ENCODE peak calls at places on chromosomes 13 and 19, in four cellular contexts. T, Z, Y and I are unnamed samples.

GRCh38 chr13:40315416-40316064 is 350.9 kb downstream of the FOXO1 start:
- DNase-seq in Z (no peak), T (no peak), Y (no peak), I (peak; percentile 11)

GRCh38 chr19:42433503-42434260 is 6.5 kb upstream of the LIPE start:
- DNase-seq in T (peak; percentile 78), Y (no peak), Z (peak; percentile 14), I (peak; percentile 82)

GRCh38 chr13:25371608-25372274 is at the start of gene ATP8A2:
- DNase-seq in Y (no peak), T (peak; percentile 40), Z (no peak), I (peak; percentile 8)

GRCh38 chr19:41219924-41220567 is 1.0 kb downstream of the AXL start:
- DNase-seq in Z (peak; percentile 67), T (no peak), Y (no peak), I (peak; percentile 68)

GRCh38 chr13:45269204-45269603 is 68.4 kb upstream of the KCTD4 start:
- DNase-seq in Y (no peak), Z (peak; percentile 20), T (no peak), I (peak; percentile 30)

GRCh38 chr13:30895773-30896172 is 10.3 kb upstream of the MEDAG start:
- DNase-seq in T (no peak), Z (peak; percentile 92), Y (no peak), I (peak; percentile 83)

GRCh38 chr13:76667551-76667950 is 218.7 kb downstream of the KCTD12 start:
- DNase-seq in T (no peak), Z (peak; percentile 77), Y (no peak), I (peak; percentile 19)

GRCh38 chr19:17953316-17953801 is 13.5 kb upstream of the KCNN1 start:
- DNase-seq in T (peak; percentile 27), Y (no peak), Z (no peak), I (no peak)

GRCh38 chr19:56217039-56217949 is 15.2 kb downstream of the ZSCAN5C start:
- DNase-seq in T (peak; percentile 69), Y (peak; percentile 27), Z (peak; percentile 4), I (peak; percentile 74)

GRCh38 chr19:12800873-12801465 is 631 bp downstream of the PRDX2 start:
- DNase-seq in T (peak; percentile 45), Z (no peak), Y (no peak), I (no peak)

GRCh38 chr19:38721977-38722773 is 22.1 kb downstream of the CAPN12 start:
- DNase-seq in Y (no peak), Z (no peak), T (no peak), I (no peak)

GRCh38 chr13:39484506-39485313 is 118.3 kb downstream of the LHFPL6 start:
- DNase-seq in T (no peak), Y (no peak), Z (peak; percentile 77), I (peak; percentile 38)

GRCh38 chr13:40221460-40222201 is 444.8 kb downstream of the FOXO1 start:
- DNase-seq in Y (no peak), T (no peak), Z (no peak), I (no peak)

GRCh38 chr19:33199441-33200265 is 5.5 kb downstream of the LRP3 start:
- DNase-seq in Y (no peak), T (no peak), Z (no peak), I (peak; percentile 13)

GRCh38 chr13:65940720-65941119 is 1289.4 kb downstream of the PCDH9 start:
- DNase-seq in T (no peak), Z (no peak), Y (no peak), I (no peak)

GRCh38 chr13:33547035-33547434 is 261.5 kb upstream of the STARD13 start:
- DNase-seq in Y (no peak), Z (no peak), T (no peak), I (no peak)

GRCh38 chr13:93226623-93227279 is at the start of gene GPC6:
- DNase-seq in T (peak; percentile 61), Z (peak; percentile 95), Y (no peak), I (peak; percentile 96)

GRCh38 chr13:66547685-66548084 is 682.5 kb downstream of the PCDH9 start:
- DNase-seq in Z (no peak), T (no peak), Y (no peak), I (no peak)

GRCh38 chr19:7970716-7971448 is 27.4 kb upstream of the TIMM44 start:
- DNase-seq in T (peak; percentile 84), Y (peak; percentile 34), Z (peak; percentile 28), I (peak; percentile 83)

GRCh38 chr13:23621316-23621645 is 51.1 kb downstream of the TNFRSF19 start:
- DNase-seq in Z (peak; percentile 96), Y (no peak), T (no peak), I (peak; percentile 92)

GRCh38 chr13:20394506-20394905 is 131.2 kb downstream of the CRYL1 start:
- DNase-seq in Z (no peak), Y (no peak), T (no peak), I (no peak)

GRCh38 chr19:58123354-58123753 is 25.3 kb upstream of the ZSCAN18 start:
- DNase-seq in Z (no peak), Y (no peak), T (no peak), I (peak; percentile 52)

GRCh38 chr19:43662487-43662886 is 7.5 kb downstream of the PLAUR start:
- DNase-seq in T (peak; percentile 34), Y (no peak), Z (no peak), I (peak; percentile 42)

GRCh38 chr19:13208131-13208963 is 58.1 kb downstream of the IER2 start:
- DNase-seq in Y (no peak), T (no peak), Z (peak; percentile 76), I (no peak)

GRCh38 chr19:57067440-57067839 is 52.3 kb upstream of the USP29 start:
- DNase-seq in T (no peak), Z (no peak), Y (no peak), I (no peak)

GRCh38 chr13:40096357-40096911 is 441.0 kb downstream of the COG6 start:
- DNase-seq in Z (no peak), Y (no peak), T (no peak), I (no peak)

GRCh38 chr13:46908511-46908910 is 11.7 kb upstream of the HTR2A start:
- DNase-seq in Y (no peak), T (no peak), Z (peak; percentile 19), I (no peak)

GRCh38 chr19:10858204-10858828 is 10.1 kb downstream of the C19orf38 start:
- DNase-seq in T (no peak), Z (no peak), Y (no peak), I (peak; percentile 60)

GRCh38 chr13:81480634-81481033 is 1139.7 kb upstream of the SPRY2 start:
- DNase-seq in T (no peak), Y (no peak), Z (no peak), I (no peak)

GRCh38 chr19:15104003-15104402 is 3.2 kb upstream of the SYDE1 start:
- DNase-seq in Z (no peak), T (no peak), Y (no peak), I (no peak)

GRCh38 chr13:21691500-21691899 is 20.6 kb downstream of the FGF9 start:
- DNase-seq in Z (no peak), Y (no peak), T (no peak), I (no peak)

GRCh38 chr13:21691928-21692327 is 21.1 kb downstream of the FGF9 start:
- DNase-seq in Z (no peak), T (no peak), Y (no peak), I (no peak)

GRCh38 chr13:21688056-21688455 is 17.2 kb downstream of the FGF9 start:
- DNase-seq in Z (no peak), Y (no peak), T (no peak), I (no peak)

GRCh38 chr13:21689097-21689496 is 18.2 kb downstream of the FGF9 start:
- DNase-seq in T (no peak), Y (no peak), Z (no peak), I (no peak)

DNA sequence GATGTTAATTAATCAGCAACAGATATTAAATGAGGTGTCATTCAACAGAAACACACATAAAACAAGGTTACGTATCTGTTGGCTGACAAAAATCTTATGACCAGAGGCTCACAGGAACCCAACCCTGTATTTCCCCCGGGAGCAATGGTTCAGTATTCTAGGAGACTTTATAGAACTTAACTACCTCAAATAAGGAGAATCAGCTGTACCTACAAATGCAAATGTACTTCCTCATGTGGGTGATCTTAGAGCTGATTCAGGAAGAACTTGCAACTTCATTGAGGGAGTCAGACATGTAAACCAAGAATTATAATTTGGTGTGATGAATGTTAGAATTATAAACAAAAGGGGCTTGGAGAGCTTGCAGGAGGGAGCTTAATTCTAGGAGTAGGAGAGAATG is 20.1 kb downstream of the FGF9 start:
- DNase-seq in T (no peak), Z (no peak), Y (no peak), I (no peak)
- H4K5ac ChIP-seq in T (no peak overlapping the region), Z (no peak overlapping the region), Y (no peak overlapping the region), I (no peak overlapping the region)

GRCh38 chr13:113158946-113159345 is 498 bp downstream of the PROZ start:
- DNase-seq in Y (no peak), Z (no peak), T (peak; percentile 34), I (no peak)
- H2BK15ac ChIP-seq in Y (no peak overlapping the region), Z (no peak overlapping the region), T (no peak overlapping the region), I (no peak overlapping the region)

GRCh38 chr13:82569581-82569980 is 1312.7 kb downstream of the SLITRK1 start:
- DNase-seq in Y (no peak), T (no peak), Z (no peak), I (no peak)

GRCh38 chr13:82566864-82567263 is 1315.4 kb downstream of the SLITRK1 start:
- DNase-seq in Y (no peak), Z (no peak), T (no peak), I (no peak)

DNA sequence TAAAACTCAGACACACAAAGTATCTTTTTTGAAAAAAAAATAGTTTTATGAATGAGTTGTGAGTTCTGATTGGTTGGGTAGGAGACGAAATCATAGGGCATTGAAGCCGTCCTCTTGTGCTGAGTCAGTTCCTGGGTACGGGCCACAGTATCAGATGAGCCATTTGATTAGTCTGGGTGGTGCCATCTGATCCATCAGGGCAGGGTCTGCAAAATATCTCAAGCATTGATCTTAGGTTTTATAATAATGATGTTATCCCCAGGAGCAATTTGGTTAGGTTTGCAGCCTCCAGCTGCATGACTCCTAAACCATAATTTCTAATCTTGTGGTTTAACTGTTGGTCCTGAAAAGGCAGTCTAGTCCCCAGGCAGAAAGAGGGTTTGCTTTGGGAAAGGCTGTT is 1310.6 kb downstream of the SLITRK1 start:
- DNase-seq in Y (no peak), Z (no peak), T (no peak), I (no peak)
- H4K8ac ChIP-seq in Y (no peak overlapping the region), Z (no peak overlapping the region), T (no peak overlapping the region), I (no peak overlapping the region)

DNA sequence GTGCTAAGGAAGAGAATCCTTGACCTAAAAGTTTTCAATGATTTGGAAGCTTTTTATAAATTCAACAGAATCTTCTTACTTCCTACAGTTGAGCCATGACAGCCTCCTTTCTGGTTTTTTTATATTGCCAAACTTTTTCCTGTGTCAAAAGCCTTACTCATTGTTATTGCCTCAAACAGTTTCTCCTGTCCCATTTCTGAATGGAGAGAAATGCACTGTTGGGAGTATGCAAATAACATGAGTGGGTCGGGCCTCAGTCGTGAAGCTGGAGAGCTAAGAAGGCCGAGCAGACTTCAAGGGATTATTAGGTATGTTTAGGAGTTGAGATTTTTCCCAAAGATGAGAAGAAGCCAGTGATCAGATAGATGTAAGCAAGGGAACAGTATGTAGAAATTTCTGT is 766.4 kb upstream of the KLHL1 start:
- DNase-seq in Z (no peak), T (no peak), Y (no peak), I (no peak)
- H4K5ac ChIP-seq in Z (no peak overlapping the region), T (no peak overlapping the region), Y (no peak overlapping the region), I (no peak overlapping the region)

GRCh38 chr19:35847911-35848310 is 4.4 kb downstream of the NPHS1 start:
- DNase-seq in Y (no peak), T (no peak), Z (no peak), I (no peak)
- H2BK15ac ChIP-seq in Y (no peak overlapping the region), T (no peak overlapping the region), Z (no peak overlapping the region), I (no peak overlapping the region)